ENCODE peak calls at places on chromosome 15, in five cellular contexts. T is NCI-H1694 treated with DMSO at 0.1 percent for 48 hours, W is cardiac muscle cell, G is amniotic epithelial cell, C is transverse colon. K is an unnamed sample.

GRCh38 chr15:75227663-75228280 is 26.1 kb downstream of the C15orf39 start:
- DNase-seq in T (no peak), W (no peak), G (no peak), C (no peak), K (no peak)

GRCh38 chr15:84749111-84749991 is 959 bp downstream of the ZNF592 start:
- DNase-seq in T (no peak), W (peak), G (peak), C (peak), K (peak)

GRCh38 chr15:101011582-101011981 is 92.4 kb downstream of the LRRK1 start:
- DNase-seq in T (no peak), W (no peak), G (no peak), C (no peak), K (no peak)

GRCh38 chr15:48221885-48222284 is 15.8 kb downstream of the SLC12A1 start:
- DNase-seq in T (peak), W (no peak), G (no peak), C (no peak), K (no peak)

GRCh38 chr15:79467865-79468586 is 35.9 kb downstream of the MINAR1 start:
- DNase-seq in T (no peak), W (peak), G (peak), C (no peak), K (no peak)

GRCh38 chr15:60351066-60351465 is 46.7 kb downstream of the ANXA2 start:
- DNase-seq in T (peak), W (no peak), G (no peak), C (no peak), K (peak)

GRCh38 chr15:29054171-29055045 is 168.6 kb downstream of the APBA2 start:
- DNase-seq in T (no peak), W (no peak), G (no peak), C (no peak), K (no peak)

GRCh38 chr15:72809329-72809728 is 25.8 kb upstream of the ADPGK start:
- DNase-seq in T (no peak), W (no peak), G (no peak), C (no peak), K (no peak)

GRCh38 chr15:70093070-70093469 is 4.6 kb downstream of the TLE3 start:
- DNase-seq in T (no peak), W (peak), G (peak), C (no peak), K (no peak)

GRCh38 chr15:70251246-70251990 is 153.7 kb upstream of the TLE3 start:
- DNase-seq in T (no peak), W (no peak), G (no peak), C (no peak), K (no peak)

GRCh38 chr15:39555885-39556284 is 25.0 kb upstream of the THBS1 start:
- DNase-seq in T (peak), W (peak), G (no peak), C (no peak), K (no peak)

GRCh38 chr15:51405646-51406194 is 64.3 kb downstream of the GLDN start:
- DNase-seq in T (no peak), W (no peak), G (no peak), C (no peak), K (no peak)

GRCh38 chr15:79516646-79517045 is 84.5 kb downstream of the MINAR1 start:
- DNase-seq in T (no peak), W (no peak), G (no peak), C (no peak), K (no peak)

GRCh38 chr15:68413363-68414255 is 18.4 kb downstream of the ITGA11 start:
- DNase-seq in T (no peak), W (no peak), G (no peak), C (no peak), K (no peak)

GRCh38 chr15:43218908-43219706 is 1.7 kb downstream of the EPB42 start:
- DNase-seq in T (no peak), W (peak), G (peak), C (no peak), K (no peak)

GRCh38 chr15:99251436-99251821 is at the start of gene LRRC28:
- DNase-seq in T (no peak), W (no peak), G (peak), C (no peak), K (no peak)

K was measured in cerebellar cortex.